ENCODE peak calls at places on chromosomes 13 and 19, in eight cellular contexts. B is type B pancreatic cell; S is Kasumi-1; W is NCI-H510A treated with DMSO at 0.1 percent for 48 hours; Z is stimulated activated CD8-positive, alpha-beta memory T cell treated with anti-CD3 and anti-CD28 coated beads, Interleukin-2, amount 100 ng/mL, for 48 hours; U is GM18507; Y is stimulated activated naive CD8-positive, alpha-beta T cell treated with anti-CD3 and anti-CD28 coated beads, Interleukin-15, Interleukin-2, amounts not matched to agents 100 U/mL and 50 U/mL, for 24 hours; Q is NCI-H2029. K is an unnamed sample.

GRCh38 chr19:14004619-14005380 is 1.3 kb downstream of the RFX1 start:
- DNase-seq in W (no peak), Z (no peak), Q (no peak), S (peak), Y (no peak), B (no peak), U (no peak), K (no peak)

GRCh38 chr19:39030854-39031367 is 1.4 kb downstream of the FBXO27 start:
- DNase-seq in Y (no peak), S (no peak), W (no peak), B (no peak), Q (no peak), U (no peak), Z (no peak), K (no peak)

GRCh38 chr13:95510950-95511349 is 41.6 kb upstream of the CLDN10 start:
- DNase-seq in Y (no peak), U (no peak), Q (no peak), W (no peak), B (no peak), Z (no peak), S (no peak), K (no peak)

GRCh38 chr13:24893863-24894262 is 129.9 kb downstream of the RNF17 start:
- DNase-seq in S (no peak), U (no peak), Y (no peak), Q (no peak), W (no peak), Z (no peak), B (no peak), K (no peak)

GRCh38 chr19:33063356-33064116 is 1.2 kb downstream of the RHPN2 start:
- DNase-seq in Z (no peak), S (no peak), Q (peak), W (peak), Y (no peak), U (no peak), B (no peak), K (peak)

GRCh38 chr19:16153582-16154336 is 10.3 kb downstream of the HSH2D start:
- DNase-seq in U (no peak), Q (no peak), W (no peak), Y (no peak), Z (no peak), B (no peak), S (no peak), K (no peak)

GRCh38 chr19:32067686-32068085 is 277.7 kb upstream of the ZNF507 start:
- DNase-seq in Q (no peak), S (no peak), W (no peak), Z (no peak), Y (no peak), B (no peak), U (no peak), K (no peak)

GRCh38 chr19:51094696-51095279 is 12.1 kb upstream of the KLK14 start:
- DNase-seq in U (no peak), Z (no peak), Q (peak), S (peak), W (peak), B (no peak), Y (peak), K (no peak)

GRCh38 chr19:33677745-33678426 is 56.1 kb downstream of the CHST8 start:
- DNase-seq in Z (no peak), Y (no peak), Q (no peak), U (no peak), B (no peak), S (no peak), W (no peak), K (no peak)

GRCh38 chr13:113897161-113897560 is 33.3 kb upstream of the GAS6 start:
- DNase-seq in Y (no peak), Z (no peak), B (no peak), Q (no peak), U (no peak), S (no peak), W (no peak), K (peak)

GRCh38 chr13:30319703-30320102 is 12.4 kb upstream of the KATNAL1 start:
- DNase-seq in B (no peak), U (no peak), Y (no peak), W (no peak), S (no peak), Z (no peak), Q (no peak), K (no peak)

GRCh38 chr13:20351279-20352022 is 119.3 kb upstream of the GJB6 start:
- DNase-seq in Q (no peak), U (no peak), Y (no peak), W (no peak), Z (no peak), B (no peak), S (peak), K (peak)

GRCh38 chr19:15330801-15331418 is 1.4 kb downstream of the BRD4 start:
- DNase-seq in B (no peak), Q (no peak), W (no peak), Y (no peak), S (no peak), U (no peak), Z (no peak), K (peak)

GRCh38 chr19:24078688-24079087 is 8.3 kb upstream of the ZNF254 start:
- DNase-seq in W (no peak), S (no peak), U (no peak), B (no peak), Z (no peak), Y (no peak), Q (no peak), K (no peak)

GRCh38 chr19:56162258-56162657 is 13.6 kb upstream of the GALP start:
- DNase-seq in U (no peak), Y (no peak), Q (no peak), S (peak), B (no peak), Z (peak), W (no peak), K (peak)